ENCODE peak calls at places on chromosomes 7 and 10, in four cellular contexts. O, U, P and W are unnamed samples.

GRCh38 chr10:14758994-14759664 is 15.6 kb downstream of the FAM107B start:
- DNase-seq in O (peak; percentile 27), U (no peak), P (no peak), W (no peak)

GRCh38 chr7:115676080-115676479 is 354.5 kb downstream of the TFEC start:
- DNase-seq in O (no peak), U (no peak), P (no peak), W (no peak)

GRCh38 chr7:44294325-44295069 is 30.9 kb downstream of the CAMK2B start:
- DNase-seq in O (peak; percentile 33), U (no peak), P (peak; percentile 4), W (no peak)

GRCh38 chr7:5420841-5421625 is 2.6 kb downstream of the TNRC18 start:
- DNase-seq in O (peak; percentile 79), U (no peak), P (peak; percentile 44), W (no peak)

GRCh38 chr10:93383562-93383981 is 98.6 kb downstream of the MYOF start:
- DNase-seq in O (no peak), U (no peak), P (no peak), W (no peak)

GRCh38 chr7:143878884-143879283 is 23.1 kb downstream of the TCAF1 start:
- DNase-seq in O (peak; percentile 73), U (no peak), P (no peak), W (no peak)

GRCh38 chr7:97116308-97116707 is 1.2 kb upstream of the SDHAF3 start:
- DNase-seq in O (no peak), U (no peak), P (no peak), W (no peak)

GRCh38 chr10:78426181-78426580 is 392.5 kb downstream of the RPS24 start:
- DNase-seq in O (no peak), U (no peak), P (no peak), W (no peak)

GRCh38 chr10:93757766-93758509 is at the start of gene LGI1:
- DNase-seq in O (peak; percentile 36), U (no peak), P (no peak), W (no peak)

GRCh38 chr7:150842018-150842417 is 10.3 kb upstream of the AOC1 start:
- DNase-seq in O (no peak), U (no peak), P (no peak), W (no peak)

GRCh38 chr10:1180836-1181235 is 124.7 kb downstream of the WDR37 start:
- DNase-seq in O (no peak), U (no peak), P (no peak), W (no peak)

GRCh38 chr10:17278607-17279240 is 50.7 kb downstream of the VIM start:
- DNase-seq in O (no peak), U (no peak), P (no peak), W (no peak)

GRCh38 chr7:82229164-82229563 is 214.4 kb downstream of the CACNA2D1 start:
- DNase-seq in O (no peak), U (no peak), P (no peak), W (no peak)

GRCh38 chr7:29017666-29018065 is 59.5 kb upstream of the TRIL start:
- DNase-seq in O (no peak), U (no peak), P (no peak), W (no peak)

GRCh38 chr7:132393789-132394261 is 182.4 kb downstream of the PLXNA4 start:
- DNase-seq in O (peak; percentile 55), U (no peak), P (no peak), W (no peak)

GRCh38 chr7:155962191-155962967 is 150.1 kb upstream of the SHH start:
- DNase-seq in O (no peak), U (peak; percentile 63), P (no peak), W (peak; percentile 1)

GRCh38 chr7:159112136-159113011 is 32.3 kb downstream of the VIPR2 start:
- DNase-seq in O (no peak), U (no peak), P (no peak), W (no peak)

GRCh38 chr7:48048113-48048512 is 12.8 kb downstream of the C7orf57 start:
- DNase-seq in O (no peak), U (no peak), P (no peak), W (no peak)

GRCh38 chr7:108497082-108497725 is 28.7 kb downstream of the PNPLA8 start:
- DNase-seq in O (peak; percentile 66), U (peak; percentile 52), P (peak; percentile 71), W (peak; percentile 24)

GRCh38 chr7:105654994-105655900 is 74.0 kb upstream of the EFCAB10 start:
- DNase-seq in O (peak; percentile 57), U (no peak), P (no peak), W (no peak)

GRCh38 chr7:66921918-66922486 is 977 bp downstream of the TMEM248 start:
- DNase-seq in O (peak; percentile 40), U (peak; percentile 30), P (peak; percentile 67), W (peak; percentile 13)

GRCh38 chr10:32795598-32796183 is 162.3 kb downstream of the ITGB1 start:
- DNase-seq in O (peak; percentile 32), U (peak; percentile 13), P (peak; percentile 17), W (peak; percentile 4)

GRCh38 chr10:63197304-63198092 is 64.4 kb downstream of the NRBF2 start:
- DNase-seq in O (no peak), U (no peak), P (no peak), W (no peak)

GRCh38 chr10:125816548-125816947 is 6.5 kb downstream of the UROS start:
- DNase-seq in O (no peak), U (no peak), P (peak; percentile 74), W (no peak)

GRCh38 chr10:100370561-100370975 is 23.5 kb downstream of the SCD start:
- DNase-seq in O (no peak), U (peak; percentile 66), P (no peak), W (no peak)

GRCh38 chr10:35463105-35463867 is 127.0 kb downstream of the CCNY start:
- DNase-seq in O (no peak), U (no peak), P (no peak), W (no peak)

GRCh38 chr10:95257849-95258248 is 33.0 kb downstream of the PDLIM1 start:
- DNase-seq in O (no peak), U (no peak), P (no peak), W (no peak)

GRCh38 chr10:102407641-102407943 is 11.0 kb downstream of the PSD start:
- DNase-seq in O (no peak), U (no peak), P (no peak), W (no peak)

GRCh38 chr7:26066736-26067135 is 85.3 kb upstream of the NFE2L3 start:
- DNase-seq in O (no peak), U (no peak), P (no peak), W (no peak)

GRCh38 chr7:26062240-26062603 is 89.8 kb upstream of the NFE2L3 start:
- DNase-seq in O (no peak), U (no peak), P (peak; percentile 39), W (no peak)

GRCh38 chr7:26065652-26066051 is 86.3 kb upstream of the NFE2L3 start:
- DNase-seq in O (peak; percentile 53), U (no peak), P (no peak), W (no peak)

GRCh38 chr7:26060713-26061339 is 91.2 kb upstream of the NFE2L3 start:
- DNase-seq in O (no peak), U (no peak), P (no peak), W (no peak)

DNA sequence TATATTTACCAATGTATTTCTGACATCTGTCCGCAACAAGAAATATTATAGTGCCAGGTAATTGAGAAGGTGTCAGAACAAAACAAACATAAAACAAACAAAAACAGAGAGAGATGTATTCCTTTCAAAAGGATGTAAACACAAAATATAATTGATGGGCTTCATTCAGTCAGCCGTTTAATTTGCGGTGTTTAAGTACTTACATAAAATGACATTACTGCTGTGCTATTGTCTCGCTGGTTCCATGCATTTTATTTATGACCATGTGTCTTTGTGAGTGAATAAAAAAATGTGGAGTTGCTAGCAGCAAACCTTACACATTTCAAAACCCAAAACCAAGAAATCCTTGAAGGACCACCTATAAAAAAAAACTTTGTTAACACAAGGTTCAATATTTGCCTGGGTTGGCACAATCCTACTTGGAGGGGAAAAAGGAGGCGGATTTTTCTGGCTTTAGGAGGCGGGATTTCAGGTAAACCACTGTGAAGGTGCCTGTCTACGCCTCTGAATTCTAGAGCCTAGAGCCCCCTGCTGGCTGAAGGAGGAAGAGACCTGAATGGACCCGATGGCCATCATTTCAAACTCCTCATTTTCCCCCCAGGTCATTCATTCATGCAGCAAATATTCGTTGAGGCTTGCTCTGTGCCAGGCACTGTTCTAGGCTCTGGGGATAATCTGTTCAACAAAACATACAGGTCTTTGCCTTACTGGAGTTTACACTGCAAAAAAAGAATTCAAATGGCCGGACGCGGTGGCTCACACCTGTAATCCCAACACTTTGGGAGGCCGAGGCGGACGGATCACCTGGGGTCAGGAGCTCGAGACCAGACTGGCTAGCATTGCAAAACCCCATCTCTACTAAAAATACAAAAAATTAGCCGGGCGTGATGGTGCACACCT is 90.4 kb upstream of the NFE2L3 start:
- DNase-seq in O (peak; percentile 72), U (peak; percentile 62), P (peak; percentile 68), W (peak; percentile 37)
- TF ChIP-seq MXI1 in O (no peak), U (no peak), P (no peak), W (no peak)

GRCh38 chr7:74722045-74722603 is 51.7 kb upstream of the NCF1 start:
- DNase-seq in O (no peak), U (no peak), P (no peak), W (no peak)
- TF ChIP-seq NFIC in O (no peak), U (no peak), P (no peak), W (no peak)

DNA sequence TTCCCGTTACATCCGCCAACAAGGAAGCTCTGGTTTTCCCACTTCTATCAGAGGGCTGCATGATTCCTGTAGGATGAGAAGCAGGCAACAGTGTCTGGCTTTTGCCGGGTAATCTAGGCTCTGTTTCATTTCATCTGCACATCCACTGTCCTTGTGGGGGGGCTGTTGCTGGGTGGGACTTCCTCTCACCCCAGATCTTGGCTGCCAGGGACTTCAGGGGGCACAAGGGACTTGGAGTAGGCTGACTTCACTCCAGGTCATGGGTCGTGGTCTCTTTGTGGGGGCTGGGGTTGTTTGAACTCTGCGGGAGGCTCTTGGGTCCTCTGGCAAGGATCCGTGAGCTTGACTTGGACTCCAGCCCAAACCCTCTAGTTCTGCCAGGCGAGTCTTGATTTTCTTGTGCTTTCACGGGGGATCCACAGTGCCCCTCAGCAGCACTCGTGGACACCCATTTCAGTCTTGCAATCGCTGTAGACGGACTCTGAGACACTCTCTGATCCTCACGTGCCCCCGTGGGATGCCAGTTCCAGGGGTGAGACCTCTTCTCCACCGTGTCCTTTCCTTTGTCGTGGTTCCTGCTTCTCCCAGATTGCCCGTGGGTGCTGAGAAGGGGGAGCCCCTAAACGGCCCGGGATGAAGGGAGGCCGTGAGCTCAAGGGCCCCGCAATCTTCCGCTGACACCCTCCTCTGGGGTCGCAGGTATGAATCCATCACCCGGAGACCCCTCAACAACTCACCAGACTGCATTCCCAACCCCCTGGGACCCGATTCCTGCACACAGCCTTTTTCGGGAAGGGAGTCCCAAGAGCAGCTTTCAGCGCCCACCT is 21.4 kb upstream of the ZNF273 start:
- DNase-seq in O (peak; percentile 21), U (no peak), P (no peak), W (no peak)
- TF ChIP-seq MXI1 in O (no peak), U (no peak), P (no peak), W (no peak)

GRCh38 chr7:72321081-72321480 is 91.1 kb downstream of the CALN1 start:
- DNase-seq in O (no peak), U (no peak), P (no peak), W (no peak)

GRCh38 chr7:72321637-72322036 is 90.5 kb downstream of the CALN1 start:
- DNase-seq in O (no peak), U (no peak), P (no peak), W (no peak)

GRCh38 chr7:72325561-72325960 is 86.6 kb downstream of the CALN1 start:
- DNase-seq in O (no peak), U (no peak), P (no peak), W (no peak)

DNA sequence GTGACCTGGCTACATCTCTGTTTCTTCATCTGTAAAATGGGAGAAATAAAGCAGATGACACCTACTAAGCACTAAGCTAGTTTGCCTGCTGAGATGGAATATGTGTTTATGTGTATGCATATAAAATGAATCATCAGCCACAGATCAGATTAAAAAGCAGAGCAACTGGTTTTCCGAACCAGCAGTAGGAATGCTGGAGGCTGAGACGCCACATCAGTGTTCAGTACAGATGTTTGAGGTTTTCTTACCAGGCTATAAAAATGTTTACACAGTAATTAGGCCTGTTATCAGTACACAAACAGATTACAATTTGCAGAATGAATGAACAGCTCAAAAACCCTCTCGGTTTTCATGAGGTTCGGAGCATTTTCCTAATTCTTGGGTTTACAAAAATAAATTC is 85.8 kb downstream of the CALN1 start:
- DNase-seq in O (no peak), U (no peak), P (no peak), W (no peak)
- TF ChIP-seq NFIC in O (no peak), U (no peak), P (no peak), W (no peak)